ENCODE peak calls at places on chromosomes 5 and 9, in five cellular contexts. W is tibial nerve; M is astrocyte; I is kidney epithelial cell; J is stimulated activated CD4-positive, alpha-beta T cell treated with anti-CD3 and anti-CD28 coated beads, Interleukin-2, amount 100 ng/mL, for 24 hours. U is an unnamed sample.

GRCh38 chr5:74500037-74500917 is 140.3 kb downstream of the ENC1 start:
- DNase-seq in I (no peak), M (no peak), W (no peak), J (no peak), U (no peak)

GRCh38 chr5:218457-219289 is 553 bp downstream of the SDHA start:
- DNase-seq in M (peak; percentile 14), J (peak; percentile 35), W (no peak), I (no peak), U (peak; percentile 88)

GRCh38 chr5:137688248-137688840 is 47.5 kb downstream of the KLHL3 start:
- DNase-seq in J (no peak), W (no peak), I (no peak), M (no peak), U (no peak)

GRCh38 chr5:56717253-56717987 is 97.9 kb upstream of the MAP3K1 start:
- DNase-seq in I (no peak), W (no peak), M (peak; percentile 6), J (no peak), U (no peak)

GRCh38 chr5:115979203-115979602 is 16.9 kb downstream of the LVRN start:
- DNase-seq in I (no peak), J (no peak), W (no peak), M (no peak), U (no peak)

GRCh38 chr5:176152933-176153317 is 85.3 kb upstream of the SIMC1 start:
- DNase-seq in M (no peak), J (no peak), I (no peak), W (no peak), U (no peak)

GRCh38 chr9:110125207-110125751 is 82.7 kb downstream of the C9orf152 start:
- DNase-seq in I (peak; percentile 78), J (no peak), W (peak; percentile 79), M (peak; percentile 99), U (peak; percentile 89)

GRCh38 chr5:159481751-159482150 is 151.5 kb upstream of the IL12B start:
- DNase-seq in J (no peak), I (no peak), W (no peak), M (no peak), U (no peak)

GRCh38 chr9:37404590-37404989 is 17.9 kb upstream of the GRHPR start:
- DNase-seq in W (no peak), M (no peak), I (no peak), J (no peak), U (no peak)

GRCh38 chr5:81234801-81235200 is 1.7 kb downstream of the CKMT2 start:
- DNase-seq in I (no peak), W (no peak), M (no peak), J (no peak), U (no peak)

GRCh38 chr5:67165524-67166459 is 30.8 kb downstream of the CD180 start:
- DNase-seq in W (peak; percentile 84), I (peak; percentile 9), M (peak; percentile 56), J (peak; percentile 83), U (peak; percentile 93)

GRCh38 chr9:37540634-37541033 is 35.5 kb downstream of the FBXO10 start:
- DNase-seq in W (no peak), I (no peak), J (no peak), M (no peak), U (no peak)

GRCh38 chr5:179918742-179919486 is 11.2 kb upstream of the TBC1D9B start:
- DNase-seq in I (no peak), W (no peak), J (no peak), M (no peak), U (no peak)

GRCh38 chr5:141753971-141754713 is 72.1 kb upstream of the ARAP3 start:
- DNase-seq in M (no peak), J (no peak), I (no peak), W (peak; percentile 23), U (no peak)

GRCh38 chr5:57259704-57260103 is 85.8 kb downstream of the GPBP1 start:
- DNase-seq in M (no peak), J (no peak), W (no peak), I (no peak), U (no peak)

GRCh38 chr5:4182144-4182543 is 586.5 kb downstream of the IRX1 start:
- DNase-seq in J (no peak), W (no peak), I (no peak), M (no peak), U (no peak)

GRCh38 chr9:134390537-134390936 is 64.3 kb downstream of the RXRA start:
- DNase-seq in W (no peak), J (peak; percentile 78), I (no peak), M (no peak), U (no peak)

GRCh38 chr5:142024771-142025304 is 12.0 kb upstream of the GNPDA1 start:
- DNase-seq in I (peak; percentile 63), M (peak; percentile 68), W (peak; percentile 70), J (peak; percentile 85), U (peak; percentile 94)

GRCh38 chr5:41708604-41708940 is 161.7 kb downstream of the OXCT1 start:
- DNase-seq in I (no peak), W (no peak), J (no peak), M (no peak), U (no peak)

GRCh38 chr9:73200694-73201432 is 49.2 kb downstream of the ANXA1 start:
- DNase-seq in J (no peak), W (no peak), I (no peak), M (no peak), U (no peak)

GRCh38 chr9:89470239-89470638 is 27.7 kb downstream of the SEMA4D start:
- DNase-seq in W (no peak), J (no peak), I (no peak), M (no peak), U (no peak)

GRCh38 chr5:130052752-130053151 is 148.5 kb downstream of the CHSY3 start:
- DNase-seq in I (no peak), W (no peak), J (no peak), M (no peak), U (no peak)

GRCh38 chr5:43631182-43631910 is 28.4 kb downstream of the NNT start:
- DNase-seq in I (peak; percentile 49), M (peak; percentile 65), J (peak; percentile 30), W (peak; percentile 77), U (no peak)

GRCh38 chr5:148145916-148146315 is 22.4 kb upstream of the SPINK14 start:
- DNase-seq in J (no peak), I (no peak), W (no peak), M (peak; percentile 20), U (no peak)

GRCh38 chr5:151592855-151593408 is 1.8 kb upstream of the FAT2 start:
- DNase-seq in W (peak; percentile 36), I (no peak), J (no peak), M (no peak), U (no peak)

GRCh38 chr5:9361835-9362234 is 184.0 kb downstream of the SEMA5A start:
- DNase-seq in W (peak; percentile 59), I (no peak), M (no peak), J (peak; percentile 19), U (no peak)

GRCh38 chr5:149913449-149914419 is 30.9 kb downstream of the PDE6A start:
- DNase-seq in W (no peak), M (no peak), J (no peak), I (peak; percentile 80), U (no peak)

GRCh38 chr9:134171316-134172197 is 7.2 kb upstream of the RNU6ATAC start:
- DNase-seq in J (no peak), M (peak; percentile 32), I (no peak), W (peak; percentile 61), U (no peak)

GRCh38 chr5:170497311-170498038 is 6.3 kb upstream of the KCNIP1 start:
- DNase-seq in M (peak; percentile 66), W (no peak), J (no peak), I (no peak), U (no peak)

GRCh38 chr9:22395585-22396205 is 50.9 kb upstream of the DMRTA1 start:
- DNase-seq in M (peak; percentile 76), W (no peak), J (no peak), I (no peak), U (no peak)

GRCh38 chr5:172669808-172670402 is 28.8 kb downstream of the NEURL1B start:
- DNase-seq in I (no peak), W (no peak), M (no peak), J (no peak), U (peak; percentile 68)

GRCh38 chr9:5553211-5553610 is 42.9 kb downstream of the PDCD1LG2 start:
- DNase-seq in J (no peak), M (peak; percentile 91), I (no peak), W (no peak), U (no peak)

GRCh38 chr5:143679777-143680176 is 132.2 kb upstream of the HMHB1 start:
- DNase-seq in J (no peak), M (no peak), W (no peak), I (peak; percentile 7), U (no peak)

GRCh38 chr5:177300236-177300880 is 3.2 kb downstream of the RAB24 start:
- DNase-seq in I (no peak), W (peak; percentile 50), J (peak; percentile 51), M (peak; percentile 71), U (peak; percentile 87)

GRCh38 chr9:113187935-113188595 is 33.0 kb downstream of the FKBP15 start:
- DNase-seq in W (peak; percentile 71), J (no peak), I (peak; percentile 72), M (peak; percentile 91), U (peak; percentile 75)

GRCh38 chr9:38431101-38431500 is 6.8 kb upstream of the IGFBPL1 start:
- DNase-seq in W (no peak), M (no peak), J (no peak), I (no peak), U (no peak)

U was measured in Right ventricle myocardium inferior.